ENCODE peak calls at places on chromosomes 16 and 17, in six cellular contexts. E, N, A, M, U and X are unnamed samples.

GRCh38 chr17:16988749-16989229 is 16.9 kb upstream of the TNFRSF13B start:
- DNase-seq in E (no peak), N (no peak), A (no peak), M (no peak), U (no peak), X (peak)

GRCh38 chr17:29734640-29735039 is 111.9 kb upstream of the CORO6 start:
- DNase-seq in E (no peak), N (no peak), A (no peak), M (no peak), U (no peak), X (no peak)

GRCh38 chr17:50164697-50164988 is 1.2 kb upstream of the SGCA start:
- DNase-seq in E (no peak), N (no peak), A (no peak), M (no peak), U (no peak), X (no peak)

GRCh38 chr16:69567031-69567680 is 1.4 kb downstream of the NFAT5 start:
- DNase-seq in E (no peak), N (peak), A (no peak), M (no peak), U (peak), X (no peak)

GRCh38 chr16:2770057-2770780 is 6.9 kb downstream of the ELOB start:
- DNase-seq in E (no peak), N (peak), A (no peak), M (peak), U (no peak), X (no peak)

GRCh38 chr17:2084129-2084765 is 29.3 kb downstream of the HIC1 start:
- DNase-seq in E (no peak), N (no peak), A (no peak), M (peak), U (no peak), X (peak)

GRCh38 chr17:64736804-64737492 is 74.8 kb upstream of the SMURF2 start:
- DNase-seq in E (no peak), N (peak), A (peak), M (no peak), U (no peak), X (peak)

GRCh38 chr16:58284488-58284887 is 10.3 kb downstream of the PRSS54 start:
- DNase-seq in E (no peak), N (no peak), A (no peak), M (no peak), U (no peak), X (no peak)

GRCh38 chr17:70871180-70871818 is 702.0 kb downstream of the KCNJ2 start:
- DNase-seq in E (no peak), N (no peak), A (no peak), M (no peak), U (no peak), X (no peak)

GRCh38 chr16:6889106-6889505 is 443.5 kb upstream of the RBFOX1 start:
- DNase-seq in E (no peak), N (no peak), A (no peak), M (no peak), U (no peak), X (no peak)

GRCh38 chr17:44768505-44769142 is 9.8 kb downstream of the ADAM11 start:
- DNase-seq in E (no peak), N (no peak), A (no peak), M (no peak), U (no peak), X (no peak)

GRCh38 chr16:31108035-31108793 is at the start of gene BCKDK:
- DNase-seq in E (peak), N (peak), A (peak), M (peak), U (peak), X (peak)

GRCh38 chr16:86072328-86073102 is 173.6 kb downstream of the IRF8 start:
- DNase-seq in E (no peak), N (peak), A (peak), M (no peak), U (peak), X (peak)

GRCh38 chr16:80080287-80080851 is 460.4 kb upstream of the DYNLRB2 start:
- DNase-seq in E (no peak), N (no peak), A (no peak), M (no peak), U (no peak), X (no peak)

GRCh38 chr17:71118039-71118438 is 948.7 kb downstream of the KCNJ2 start:
- DNase-seq in E (no peak), N (peak), A (peak), M (no peak), U (no peak), X (peak)

GRCh38 chr17:8941520-8941919 is 24.0 kb downstream of the PIK3R5 start:
- DNase-seq in E (no peak), N (no peak), A (no peak), M (no peak), U (peak), X (no peak)

GRCh38 chr17:8151641-8152111 is 528 bp downstream of the PER1 start:
- DNase-seq in E (no peak), N (peak), A (no peak), M (peak), U (no peak), X (peak)

GRCh38 chr17:56886288-56886721 is 27.5 kb downstream of the TRIM25 start:
- DNase-seq in E (no peak), N (peak), A (no peak), M (no peak), U (no peak), X (no peak)

GRCh38 chr17:42991471-42991870 is 6.7 kb upstream of the RPL27 start:
- DNase-seq in E (no peak), N (no peak), A (no peak), M (no peak), U (no peak), X (no peak)

GRCh38 chr16:12321363-12321762 is 344.8 kb downstream of the SNX29 start:
- DNase-seq in E (no peak), N (no peak), A (no peak), M (no peak), U (no peak), X (no peak)

GRCh38 chr16:58284021-58284420 is 10.8 kb downstream of the PRSS54 start:
- DNase-seq in E (no peak), N (no peak), A (no peak), M (no peak), U (no peak), X (no peak)

GRCh38 chr16:23060458-23061320 is 88.6 kb downstream of the USP31 start:
- DNase-seq in E (no peak), N (peak), A (peak), M (peak), U (peak), X (peak)

GRCh38 chr16:89210904-89211515 is 6.5 kb upstream of the ZNF778 start:
- DNase-seq in E (no peak), N (no peak), A (no peak), M (no peak), U (no peak), X (peak)

GRCh38 chr17:2194778-2195417 is 108.7 kb downstream of the SMG6 start:
- DNase-seq in E (no peak), N (peak), A (no peak), M (no peak), U (no peak), X (no peak)

GRCh38 chr17:75228847-75229246 is 23.4 kb downstream of the NUP85 start:
- DNase-seq in E (no peak), N (no peak), A (no peak), M (peak), U (no peak), X (no peak)